ENCODE peak calls at places on chromosomes 2 and 18, in nine cellular contexts. D is GM19239; L is OCI-LY7; Z is epithelial cell of esophagus; Y is cortex of kidney; N is AML-193; I is T-cell; A is effector memory CD8-positive, alpha-beta T cell; U is LoVo. E is an unnamed sample.

GRCh38 chr2:207274541-207274940 is 108.8 kb upstream of the KLF7 start:
- DNase-seq in D (no peak), L (no peak), Z (no peak), Y (no peak), N (peak; percentile 10), I (no peak), A (no peak), U (no peak), E (no peak)

GRCh38 chr2:2107140-2107539 is 223.9 kb downstream of the MYT1L start:
- DNase-seq in D (no peak), L (no peak), Z (no peak), Y (no peak), N (no peak), I (no peak), A (no peak), U (no peak), E (no peak)

GRCh38 chr2:238913931-238914647 is 66.2 kb downstream of the TWIST2 start:
- DNase-seq in D (no peak), L (no peak), Z (no peak), Y (no peak), N (no peak), I (no peak), A (no peak), U (peak; percentile 17), E (no peak)

GRCh38 chr18:12093520-12094257 is at the start of gene ANKRD62:
- DNase-seq in D (no peak), L (no peak), Z (no peak), Y (no peak), N (no peak), I (no peak), A (no peak), U (no peak), E (no peak)

GRCh38 chr18:62982600-62983251 is 267.4 kb downstream of the PHLPP1 start:
- DNase-seq in D (peak; percentile 58), L (peak; percentile 49), Z (peak; percentile 55), Y (no peak), N (peak; percentile 42), I (peak; percentile 26), A (peak; percentile 42), U (peak; percentile 30), E (peak; percentile 68)

GRCh38 chr2:24247164-24247563 is 72.3 kb downstream of the FAM228A start:
- DNase-seq in D (no peak), L (no peak), Z (no peak), Y (no peak), N (no peak), I (no peak), A (no peak), U (no peak), E (no peak)

GRCh38 chr2:21118302-21118920 is 5.4 kb upstream of the TDRD15 start:
- DNase-seq in D (peak; percentile 1), L (peak; percentile 57), Z (peak; percentile 57), Y (no peak), N (peak; percentile 44), I (no peak), A (no peak), U (peak; percentile 6), E (peak; percentile 66)

GRCh38 chr2:169964740-169965139 is 137.5 kb downstream of the UBR3 start:
- DNase-seq in D (no peak), L (no peak), Z (no peak), Y (no peak), N (no peak), I (no peak), A (no peak), U (no peak), E (no peak)

GRCh38 chr2:286774-287392 is 1.0 kb downstream of the ALKAL2 start:
- DNase-seq in D (no peak), L (no peak), Z (no peak), Y (no peak), N (no peak), I (no peak), A (no peak), U (no peak), E (no peak)

GRCh38 chr18:36464126-36464651 is 166.7 kb downstream of the FHOD3 start:
- DNase-seq in D (no peak), L (no peak), Z (no peak), Y (no peak), N (no peak), I (no peak), A (no peak), U (peak; percentile 17), E (no peak)

GRCh38 chr2:134401081-134401497 is 147.2 kb downstream of the MGAT5 start:
- DNase-seq in D (no peak), L (no peak), Z (no peak), Y (no peak), N (no peak), I (no peak), A (no peak), U (no peak), E (peak; percentile 11)

GRCh38 chr2:98898423-98898841 is 37.6 kb downstream of the CRACDL start:
- DNase-seq in D (no peak), L (no peak), Z (no peak), Y (no peak), N (no peak), I (no peak), A (no peak), U (no peak), E (no peak)

E was measured in NB4.